ENCODE peak calls at places on chromosomes 2 and 18, in four cellular contexts. N is HepG2, C is HCT116, F is Panc1. A is an unnamed sample.

GRCh38 chr2:33247325-33247724 is 229.1 kb upstream of the RASGRP3 start:
- DNase-seq in N (no peak), C (no peak), F (no peak), A (no peak)

GRCh38 chr2:101307950-101308431 is 510 bp downstream of the RNF149 start:
- DNase-seq in N (no peak), C (no peak), F (no peak), A (no peak)

GRCh38 chr2:196171946-196172345 is 568 bp upstream of the STK17B start:
- DNase-seq in N (no peak), C (no peak), F (no peak), A (no peak)

GRCh38 chr2:74439373-74440004 is 2.2 kb downstream of the RTKN start:
- DNase-seq in N (no peak), C (no peak), F (no peak), A (no peak)

GRCh38 chr2:24881623-24882022 is 38.4 kb downstream of the ADCY3 start:
- DNase-seq in N (no peak), C (no peak), F (no peak), A (peak)

GRCh38 chr2:64649626-64650025 is 4.1 kb downstream of the SERTAD2 start:
- DNase-seq in N (peak), C (no peak), F (no peak), A (peak)

GRCh38 chr2:226151157-226151556 is 648.5 kb downstream of the IRS1 start:
- DNase-seq in N (no peak), C (no peak), F (no peak), A (no peak)

GRCh38 chr2:218270721-218271486 is 585 bp downstream of the PNKD start:
- DNase-seq in N (no peak), C (no peak), F (no peak), A (no peak)

GRCh38 chr2:28394331-28394877 is 1.7 kb downstream of the FOSL2 start:
- DNase-seq in N (no peak), C (no peak), F (no peak), A (no peak)

GRCh38 chr2:46653539-46653938 is 174.2 kb downstream of the TMEM247 start:
- DNase-seq in N (no peak), C (no peak), F (no peak), A (no peak)

GRCh38 chr18:57819671-57820460 is 16.8 kb upstream of the ATP8B1 start:
- DNase-seq in N (peak), C (peak), F (peak), A (peak)

GRCh38 chr2:54724560-54725342 is 1.3 kb downstream of the EML6 start:
- DNase-seq in N (no peak), C (no peak), F (no peak), A (no peak)

GRCh38 chr18:46297621-46298020 is 193.4 kb downstream of the HAUS1 start:
- DNase-seq in N (no peak), C (no peak), F (no peak), A (no peak)

GRCh38 chr18:8841781-8842485 is 136.6 kb downstream of the MTCL1 start:
- DNase-seq in N (no peak), C (no peak), F (no peak), A (no peak)

GRCh38 chr18:7945882-7946281 is 378.8 kb downstream of the PTPRM start:
- DNase-seq in N (peak), C (no peak), F (no peak), A (no peak)

GRCh38 chr18:13300796-13301195 is 82.2 kb downstream of the LDLRAD4 start:
- DNase-seq in N (no peak), C (no peak), F (no peak), A (no peak)

GRCh38 chr2:228839506-228839905 is 431.6 kb downstream of the PID1 start:
- DNase-seq in N (no peak), C (no peak), F (no peak), A (no peak)

GRCh38 chr2:148640767-148641166 is 3.8 kb upstream of the EPC2 start:
- DNase-seq in N (peak), C (no peak), F (no peak), A (no peak)

GRCh38 chr2:50556934-50557575 is 474.9 kb downstream of the NRXN1 start:
- DNase-seq in N (no peak), C (no peak), F (no peak), A (no peak)

DNA sequence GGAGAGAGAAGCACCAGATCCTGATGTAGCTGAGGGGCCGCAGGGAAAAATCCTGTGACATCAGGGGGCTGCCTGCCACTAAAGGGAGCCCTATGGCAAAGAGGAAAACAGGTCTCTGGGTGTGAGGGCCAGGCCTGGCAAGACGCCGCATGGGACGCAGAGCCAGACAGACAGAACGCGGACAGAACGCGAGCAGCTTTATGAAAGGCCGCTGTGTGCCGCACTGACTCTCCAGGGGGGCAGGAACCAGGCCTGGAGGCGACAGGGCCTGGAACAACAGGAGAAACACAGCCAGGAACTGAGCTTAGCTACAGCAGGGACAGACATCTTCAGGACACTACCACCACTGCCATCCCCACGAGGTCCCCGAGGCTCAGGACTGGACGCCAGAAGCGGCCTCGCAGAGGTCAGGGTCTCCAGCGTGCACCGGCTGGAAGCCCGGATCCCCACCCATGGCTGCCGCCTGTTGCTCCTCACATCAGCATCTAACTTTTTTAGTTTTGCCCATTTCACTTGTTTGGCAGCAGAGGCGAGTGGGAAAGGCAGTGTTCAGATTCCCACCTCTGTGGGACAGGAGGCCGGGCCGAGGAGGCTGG is 131.6 kb downstream of the VAPA start:
- DNase-seq in N (no peak), C (no peak), F (no peak), A (no peak)
- TF ChIP-seq TCF7L2 in N (no peak), C (no peak), F (no peak), A (no peak)

DNA sequence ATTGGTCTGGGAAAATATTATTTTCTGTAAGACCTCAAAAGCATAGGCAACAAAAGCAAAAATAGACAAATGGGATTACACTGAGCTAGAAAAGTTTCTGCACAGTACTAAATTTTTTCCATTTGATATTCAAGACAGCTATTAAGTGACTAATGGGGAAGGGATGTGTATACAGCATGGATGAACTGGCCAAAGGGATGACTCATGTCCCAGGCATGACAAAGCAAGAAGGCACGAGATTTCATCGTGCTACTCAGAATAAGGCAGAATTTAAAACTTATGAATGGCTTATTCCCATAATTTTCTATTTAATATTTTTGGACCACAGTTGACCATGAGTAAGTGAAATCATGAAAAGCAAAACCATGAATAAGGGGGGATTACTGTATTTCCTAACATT is 1250.1 kb upstream of the GYPC start:
- DNase-seq in N (peak), C (no peak), F (peak), A (no peak)
- TF ChIP-seq TCF7L2 in N (no peak), C (no peak), F (no peak), A (no peak)

DNA sequence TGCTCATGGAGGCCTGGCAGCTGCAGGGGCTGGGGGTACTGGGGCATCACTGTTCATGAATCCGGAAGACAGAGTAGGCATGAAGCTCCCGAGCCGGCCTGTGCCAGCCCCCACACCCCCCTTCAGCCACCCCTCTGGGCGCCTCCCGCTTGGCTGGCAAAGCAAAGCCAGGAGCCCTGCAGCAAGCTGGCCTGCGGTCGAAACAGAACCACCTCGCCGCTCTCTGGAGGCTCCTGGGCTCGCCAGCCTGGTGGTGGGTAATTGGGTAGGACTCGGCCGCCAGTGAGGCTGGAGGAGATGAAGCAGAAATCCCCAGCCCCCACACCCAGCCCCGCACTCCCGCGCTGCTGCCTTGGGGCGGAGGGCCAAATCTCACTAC is 70.9 kb upstream of the GPC1 start:
- DNase-seq in N (no peak), C (no peak), F (no peak), A (no peak)
- TF ChIP-seq TCF7L2 in N (no peak), C (no peak), F (no peak), A (no peak)

GRCh38 chr2:48525269-48525943 is 4.5 kb upstream of the STON1 start:
- DNase-seq in N (no peak), C (no peak), F (no peak), A (no peak)
- TF ChIP-seq TCF7L2 in N (no peak), C (no peak), F (no peak), A (no peak)

A was measured in K562.